ENCODE peak calls at places on chromosome 10, in four cellular contexts. H, V, B and G are unnamed samples.

GRCh38 chr10:120984221-120984620 is 133.1 kb downstream of the WDR11 start:
- DNase-seq in H (no peak), V (no peak), B (no peak), G (no peak)

GRCh38 chr10:132536241-132536963 is 1.2 kb upstream of the INPP5A start:
- DNase-seq in H (peak; percentile 51), V (no peak), B (peak; percentile 20), G (no peak)

GRCh38 chr10:3427846-3428442 is 255.4 kb upstream of the PITRM1 start:
- DNase-seq in H (no peak), V (no peak), B (no peak), G (no peak)

GRCh38 chr10:44702531-44702930 is 208.6 kb upstream of the TMEM72 start:
- DNase-seq in H (no peak), V (no peak), B (no peak), G (no peak)

GRCh38 chr10:21535494-21535818 is 1.4 kb downstream of the MLLT10 start:
- DNase-seq in H (no peak), V (no peak), B (no peak), G (no peak)

GRCh38 chr10:103543617-103544525 is 50.4 kb downstream of the NEURL1 start:
- DNase-seq in H (no peak), V (no peak), B (no peak), G (no peak)

GRCh38 chr10:69409176-69409495 is 7.6 kb downstream of the TACR2 start:
- DNase-seq in H (no peak), V (no peak), B (no peak), G (no peak)

GRCh38 chr10:117934477-117934876 is 112.3 kb downstream of the RAB11FIP2 start:
- DNase-seq in H (no peak), V (no peak), B (no peak), G (no peak)

GRCh38 chr10:13705526-13706169 is 118.9 kb downstream of the PRPF18 start:
- DNase-seq in H (no peak), V (no peak), B (peak; percentile 31), G (peak; percentile 75)

GRCh38 chr10:65501259-65501658 is 1424.6 kb upstream of the LRRTM3 start:
- DNase-seq in H (no peak), V (no peak), B (no peak), G (no peak)

GRCh38 chr10:125024496-125025234 is 82.7 kb downstream of the ZRANB1 start:
- DNase-seq in H (peak; percentile 22), V (no peak), B (no peak), G (no peak)

GRCh38 chr10:42781893-42782445 is 626 bp upstream of the BMS1 start:
- DNase-seq in H (no peak), V (no peak), B (no peak), G (peak; percentile 33)

GRCh38 chr10:89404082-89404481 is 10.3 kb upstream of the IFIT5 start:
- DNase-seq in H (no peak), V (no peak), B (no peak), G (no peak)

GRCh38 chr10:35003906-35004305 is 86.2 kb downstream of the CUL2 start:
- DNase-seq in H (no peak), V (no peak), B (no peak), G (no peak)

GRCh38 chr10:75959209-75959608 is 527.8 kb downstream of the LRMDA start:
- DNase-seq in H (no peak), V (no peak), B (peak; percentile 72), G (peak; percentile 95)

GRCh38 chr10:117991701-117992100 is 55.0 kb downstream of the RAB11FIP2 start:
- DNase-seq in H (no peak), V (no peak), B (no peak), G (no peak)

GRCh38 chr10:11533328-11533781 is 78.1 kb downstream of the USP6NL start:
- DNase-seq in H (no peak), V (peak; percentile 16), B (peak; percentile 70), G (peak; percentile 71)

GRCh38 chr10:3869036-3869435 is 84.0 kb upstream of the KLF6 start:
- DNase-seq in H (no peak), V (no peak), B (no peak), G (no peak)

GRCh38 chr10:49844775-49845561 is 82.8 kb upstream of the OGDHL start:
- DNase-seq in H (no peak), V (no peak), B (peak; percentile 51), G (no peak)